ENCODE peak calls at places on chromosomes 13 and 19, in seven cellular contexts. I is Panc1, D is lung, G is heart left ventricle, H is hepatocyte, C is tibial nerve, W is colonic mucosa. X is an unnamed sample.
A peak's percentile ranks its signal among the peaks of the same experiment; 100 is the strongest.

GRCh38 chr13:76799696-76800095 is 86.5 kb downstream of the KCTD12 start:
- DNase-seq in G (no peak), D (no peak), C (no peak), W (no peak), I (no peak), H (peak; percentile 42), X (no peak)

GRCh38 chr19:52963229-52963760 is 614 bp upstream of the ZNF816 start:
- DNase-seq in G (no peak), I (no peak), H (peak; percentile 44), D (no peak), C (no peak), W (peak; percentile 33), X (peak; percentile 17)

GRCh38 chr19:38786572-38787265 is 2.3 kb upstream of the LGALS7B start:
- DNase-seq in H (no peak), D (no peak), W (no peak), I (no peak), G (no peak), C (no peak), X (no peak)

GRCh38 chr13:72181661-72182060 is 314.7 kb upstream of the DACH1 start:
- DNase-seq in C (no peak), D (no peak), G (no peak), H (no peak), I (no peak), W (no peak), X (no peak)

GRCh38 chr13:46951516-46951915 is 54.7 kb upstream of the HTR2A start:
- DNase-seq in G (no peak), D (no peak), I (no peak), H (no peak), C (no peak), W (no peak), X (no peak)

GRCh38 chr13:33322474-33322827 is 36.9 kb upstream of the STARD13 start:
- DNase-seq in H (no peak), G (peak; percentile 40), I (no peak), W (no peak), C (no peak), D (no peak), X (peak; percentile 24)

GRCh38 chr19:21824679-21825078 is 11.3 kb downstream of the ZNF43 start:
- DNase-seq in I (no peak), W (no peak), H (no peak), G (no peak), C (no peak), D (no peak), X (no peak)

GRCh38 chr19:13060964-13061927 is 41.4 kb downstream of the LYL1 start:
- DNase-seq in H (peak; percentile 92), G (peak; percentile 85), I (peak; percentile 43), D (peak; percentile 79), W (peak; percentile 92), C (peak; percentile 85), X (peak; percentile 91)

GRCh38 chr19:38290631-38291147 is 13.4 kb upstream of the C19orf33 start:
- DNase-seq in G (no peak), D (peak; percentile 69), I (no peak), H (peak; percentile 48), W (no peak), C (no peak), X (no peak)

GRCh38 chr19:46791944-46792343 is 3.5 kb upstream of the SLC1A5 start:
- DNase-seq in W (no peak), D (no peak), I (no peak), H (no peak), G (no peak), C (no peak), X (no peak)

GRCh38 chr13:98752111-98752941 is at the start of gene SLC15A1:
- DNase-seq in W (no peak), I (no peak), C (no peak), D (no peak), G (no peak), H (peak; percentile 63), X (peak; percentile 47)

GRCh38 chr13:23292596-23292995 is 111.8 kb downstream of the SGCG start:
- DNase-seq in G (no peak), C (no peak), D (no peak), W (no peak), H (no peak), I (no peak), X (no peak)

GRCh38 chr19:9014809-9015208 is 4.6 kb upstream of the MUC16 start:
- DNase-seq in C (no peak), I (no peak), W (no peak), H (no peak), G (no peak), D (no peak), X (no peak)

GRCh38 chr13:113149711-113150544 is 8.5 kb upstream of the PROZ start:
- DNase-seq in D (no peak), G (no peak), H (no peak), C (no peak), W (no peak), I (no peak), X (no peak)

GRCh38 chr13:113150545-113151365 is 7.7 kb upstream of the PROZ start:
- DNase-seq in W (no peak), G (no peak), I (no peak), H (no peak), D (no peak), C (no peak), X (no peak)

GRCh38 chr13:113152894-113153809 is 5.3 kb upstream of the PROZ start:
- DNase-seq in D (peak; percentile 45), H (peak; percentile 71), C (peak; percentile 31), G (peak; percentile 50), W (peak; percentile 56), I (no peak), X (peak; percentile 42)

GRCh38 chr13:113153810-113154748 is 4.4 kb upstream of the PROZ start:
- DNase-seq in D (peak; percentile 75), H (peak; percentile 90), G (peak; percentile 83), I (no peak), C (peak; percentile 68), W (peak; percentile 88), X (peak; percentile 85)

DNA sequence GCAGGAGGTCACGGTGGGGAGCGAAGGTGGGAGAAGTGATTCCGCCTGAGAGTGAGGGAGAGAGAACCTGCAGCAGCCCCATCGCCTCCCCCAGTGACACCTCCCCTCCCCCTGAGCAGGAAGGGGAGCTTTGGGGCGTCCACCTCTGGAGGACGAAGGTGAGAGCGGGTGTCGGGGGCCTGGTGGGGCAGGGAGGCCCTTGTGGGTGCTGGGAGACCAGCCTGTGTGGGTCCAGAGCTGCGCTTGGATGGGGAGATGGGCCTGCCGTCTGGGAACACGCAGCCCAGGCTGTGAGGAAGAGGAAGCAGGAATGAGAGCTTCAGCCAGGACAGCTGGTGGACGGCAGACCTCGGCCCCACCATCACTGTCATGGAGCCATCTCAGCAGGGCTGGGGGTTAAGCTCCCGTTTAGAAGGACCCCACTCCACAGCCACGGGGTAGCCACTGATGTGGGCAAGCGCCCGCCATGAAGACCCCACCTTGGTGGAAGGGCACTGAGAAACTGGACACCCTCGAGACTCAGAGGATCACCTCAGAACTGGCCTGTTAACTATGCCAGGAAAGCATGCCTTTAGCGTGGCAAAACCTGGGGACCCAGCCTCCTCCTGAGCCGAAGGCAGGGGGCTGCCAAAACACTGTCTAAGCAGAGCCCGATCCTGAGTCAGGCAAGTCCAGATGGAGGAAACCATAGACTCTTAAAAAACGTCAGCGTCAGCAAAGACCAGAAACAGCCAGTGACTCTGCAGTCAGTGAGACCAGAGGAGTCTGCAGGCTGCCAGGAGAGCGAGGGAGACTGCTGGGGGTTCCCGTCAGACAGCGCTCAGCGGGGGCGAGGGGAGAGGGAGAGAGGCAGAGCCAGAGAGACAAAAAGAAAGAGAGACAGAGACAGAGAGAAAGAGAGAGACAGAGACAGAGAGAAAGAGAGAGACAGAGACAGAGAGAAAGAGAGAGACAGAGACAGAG is 6.4 kb upstream of the PROZ start:
- DNase-seq in G (no peak), I (no peak), H (peak; percentile 61), W (no peak), C (no peak), D (no peak), X (no peak)
- H3K4me3 ChIP-seq in G (peak overlapping the region; percentile 58), I (peak overlapping the region; percentile 64), H (peak overlapping the region; percentile 0), W (no peak overlapping the region), C (no peak overlapping the region), D (no peak overlapping the region), X (peak overlapping the region; percentile 53)

DNA sequence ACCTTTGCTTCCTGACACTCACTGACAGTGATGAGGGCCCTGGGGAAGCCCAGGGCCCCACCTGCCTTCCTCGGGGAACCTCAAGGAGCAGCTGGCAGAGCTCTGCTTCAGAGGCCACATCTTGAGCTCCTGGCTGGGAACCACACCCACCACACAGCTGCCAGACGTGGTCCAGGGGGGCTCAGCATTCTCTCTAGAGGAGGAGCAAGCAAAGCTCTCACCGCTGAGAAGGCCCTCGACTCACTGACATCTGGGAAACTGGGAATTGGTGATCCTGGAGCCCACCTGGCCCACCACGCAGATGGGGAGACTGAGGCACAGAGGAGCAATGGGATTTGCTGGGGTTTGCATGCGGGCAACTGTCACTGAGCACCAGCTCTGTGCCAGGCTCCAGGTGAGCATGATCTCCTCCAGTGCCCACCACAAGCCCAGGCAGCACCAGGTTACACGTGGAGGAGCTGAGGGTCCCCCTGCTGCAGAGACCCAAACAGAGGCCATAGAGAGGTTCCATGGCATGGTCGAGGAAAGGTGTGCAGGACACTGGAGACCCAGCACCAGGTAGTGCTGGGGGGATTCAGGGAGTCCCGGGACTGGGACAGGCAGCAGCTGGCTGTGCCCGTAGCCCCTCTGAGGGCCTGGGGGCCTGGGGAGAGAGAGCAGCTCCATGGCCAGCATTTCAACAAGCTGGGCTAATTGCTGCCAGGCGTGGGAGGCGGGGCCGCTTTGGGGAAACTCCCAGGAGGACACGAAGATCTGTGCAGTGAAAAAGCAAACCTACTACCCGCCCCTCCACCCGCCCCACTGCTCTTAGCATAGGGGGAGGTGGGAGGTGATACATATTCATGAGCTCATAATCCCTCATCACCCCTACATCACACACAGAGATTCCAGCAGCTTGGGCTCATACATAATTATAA is 33.4 kb downstream of the PEPD start:
- DNase-seq in H (no peak), G (no peak), W (no peak), I (no peak), C (no peak), D (no peak), X (no peak)
- TF ChIP-seq CTCF in H (no peak), G (no peak), W (no peak), I (no peak), C (no peak), D (no peak), X (no peak)

DNA sequence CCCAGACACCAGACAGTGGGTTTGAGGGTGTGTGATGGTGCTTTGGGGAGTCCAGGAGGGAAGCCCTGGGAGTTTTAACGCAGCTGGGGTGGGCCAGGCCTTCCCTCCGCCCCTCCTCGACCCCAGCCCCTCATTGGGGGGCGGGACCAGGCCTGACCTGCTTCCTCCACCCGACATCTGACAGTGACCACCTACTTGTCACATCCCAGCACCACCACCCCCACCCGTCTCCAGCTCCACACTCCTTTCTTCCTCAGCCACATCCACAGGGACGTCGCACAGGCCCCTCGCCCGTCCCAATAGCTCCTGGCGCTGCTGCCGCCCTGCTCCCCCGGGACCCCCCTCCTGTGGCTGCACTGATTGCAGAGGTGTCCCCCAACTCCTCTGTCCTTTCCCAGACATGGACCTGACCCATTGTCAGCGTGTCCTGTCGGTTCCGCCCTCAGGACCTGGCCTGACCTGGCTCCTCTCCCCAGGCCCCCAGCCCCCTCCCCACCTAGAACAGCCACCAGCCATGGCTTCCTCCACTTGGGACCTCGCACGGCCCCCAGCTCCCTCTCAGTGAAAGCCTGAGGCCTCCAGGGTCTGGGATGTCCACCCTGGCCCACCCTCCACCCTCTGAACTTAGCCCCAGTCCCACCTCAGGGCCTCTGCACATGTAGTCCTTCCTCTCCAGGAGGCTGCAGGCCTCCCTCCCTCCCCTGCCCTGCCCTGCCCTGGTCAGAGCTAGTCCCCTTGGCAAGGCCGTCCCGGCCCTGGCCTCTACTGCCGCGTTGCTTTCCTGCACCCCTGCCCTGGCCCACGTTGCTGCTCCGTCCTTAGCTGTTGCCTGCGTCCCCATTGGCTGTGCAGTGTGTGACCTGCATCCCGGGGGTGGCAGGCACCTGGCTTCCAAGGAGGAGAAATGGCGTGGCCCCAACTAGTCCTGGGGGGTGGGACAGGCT is 30.4 kb downstream of the COMP start:
- DNase-seq in I (no peak), D (no peak), G (no peak), H (no peak), W (no peak), C (no peak), X (no peak)
- H3K4me1 ChIP-seq in I (peaks cover 3% of the 10 kb centered on the region), D (peaks cover 13% of the 10 kb centered on the region), G (peaks cover 12% of the 10 kb centered on the region), H (peaks cover 25% of the 10 kb centered on the region), W (peaks cover 6% of the 10 kb centered on the region), C (no peaks in the 10 kb centered on the region), X (peaks cover 17% of the 10 kb centered on the region)

GRCh38 chr19:16369664-16370576 is 45.3 kb downstream of the KLF2 start:
- DNase-seq in I (no peak), W (no peak), C (no peak), H (no peak), G (no peak), D (no peak), X (no peak)
- H3K4me3 ChIP-seq in I (no peak overlapping the region), W (no peak overlapping the region), C (no peak overlapping the region), H (no peak overlapping the region), G (no peak overlapping the region), D (no peak overlapping the region), X (no peak overlapping the region)

X was measured in transverse colon.